ENCODE peak calls at places on chromosome 2, in four cellular contexts. F is substantia nigra, M is A549, A is brain microvascular endothelial cell. O is an unnamed sample.

GRCh38 chr2:84493494-84493893 is 22.8 kb upstream of the DNAH6 start:
- DNase-seq in F (no peak), M (no peak), A (peak), O (peak)

GRCh38 chr2:39107724-39108273 is 13.1 kb downstream of the SOS1 start:
- DNase-seq in F (no peak), M (no peak), A (no peak), O (no peak)

GRCh38 chr2:36147670-36148390 is 207.7 kb upstream of the CRIM1 start:
- DNase-seq in F (no peak), M (no peak), A (no peak), O (no peak)

GRCh38 chr2:196274387-196274809 is 103.0 kb upstream of the STK17B start:
- DNase-seq in F (no peak), M (no peak), A (peak), O (peak)

GRCh38 chr2:71772510-71773172 is 319.3 kb downstream of the DYSF start:
- DNase-seq in F (no peak), M (no peak), A (no peak), O (no peak)

GRCh38 chr2:88831792-88832248 is 140.3 kb downstream of the RPIA start:
- DNase-seq in F (peak), M (peak), A (peak), O (peak)

GRCh38 chr2:134127496-134127895 is 126.4 kb upstream of the MGAT5 start:
- DNase-seq in F (no peak), M (no peak), A (no peak), O (no peak)

GRCh38 chr2:180583441-180584140 is 396.8 kb upstream of the UBE2E3 start:
- DNase-seq in F (no peak), M (no peak), A (no peak), O (no peak)

GRCh38 chr2:236715511-236715961 is 145.9 kb downstream of the ACKR3 start:
- DNase-seq in F (peak), M (no peak), A (no peak), O (no peak)

GRCh38 chr2:110943070-110943634 is 177.6 kb upstream of the BCL2L11 start:
- DNase-seq in F (no peak), M (no peak), A (no peak), O (no peak)

GRCh38 chr2:128451084-128451483 is 132.4 kb upstream of the HS6ST1 start:
- DNase-seq in F (no peak), M (no peak), A (no peak), O (no peak)

GRCh38 chr2:241223211-241224067 is 35.0 kb downstream of the ANO7 start:
- DNase-seq in F (no peak), M (no peak), A (no peak), O (no peak)

GRCh38 chr2:207223051-207223450 is 57.3 kb upstream of the KLF7 start:
- DNase-seq in F (no peak), M (no peak), A (peak), O (peak)

GRCh38 chr2:24824071-24824588 is 30.9 kb downstream of the CENPO start:
- DNase-seq in F (no peak), M (no peak), A (no peak), O (no peak)

GRCh38 chr2:129239143-129239542 is 740.3 kb upstream of the RAB6C start:
- DNase-seq in F (no peak), M (no peak), A (no peak), O (no peak)

DNA sequence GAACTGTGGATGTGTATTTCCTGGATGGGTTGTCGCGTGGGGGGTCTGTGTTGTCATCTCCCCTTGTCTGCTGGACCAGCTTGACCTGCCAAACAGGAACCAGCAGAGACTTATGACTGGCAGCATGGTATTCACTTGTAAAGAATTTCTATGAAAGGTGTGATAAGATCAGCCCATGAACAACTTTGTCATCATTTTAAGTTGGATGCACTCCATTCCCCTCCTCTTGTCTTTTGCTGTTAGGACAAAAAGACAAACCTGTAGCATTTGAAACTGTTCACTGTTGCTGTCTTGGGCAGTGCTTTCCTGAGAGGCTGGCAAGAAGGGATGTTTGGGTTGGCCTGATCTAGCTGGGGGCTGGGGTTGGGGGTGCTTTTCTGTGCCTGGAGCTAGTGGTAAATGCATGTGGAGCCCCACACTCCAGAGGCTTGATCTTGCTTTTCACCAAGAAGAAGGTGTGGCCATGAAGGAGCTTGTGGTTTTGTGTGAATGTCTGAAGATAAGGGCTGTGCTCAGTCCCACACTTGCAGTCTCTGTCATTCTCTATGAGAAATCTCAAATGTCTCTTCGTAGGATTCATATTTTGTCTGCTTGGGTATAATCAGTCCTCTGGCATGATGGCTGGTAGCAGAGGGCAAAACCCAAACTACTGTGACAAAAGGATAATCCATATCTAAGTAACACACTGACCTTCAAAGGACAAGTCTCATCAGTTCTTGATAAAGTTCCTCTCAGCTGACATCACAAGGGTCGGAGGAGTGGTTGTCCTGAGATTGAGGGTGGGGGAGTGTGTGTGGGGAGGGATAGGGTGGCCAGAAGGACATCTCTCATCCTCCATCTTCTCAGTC is 39.0 kb downstream of the RALB start:
- DNase-seq in F (no peak), M (no peak), A (peak), O (no peak)
- H3K27ac ChIP-seq in F (no peak), M (no peak), A (peak), O (no peak)

GRCh38 chr2:46565364-46565763 is 86.0 kb downstream of the TMEM247 start:
- DNase-seq in F (no peak), M (no peak), A (no peak), O (no peak)

GRCh38 chr2:46568212-46569009 is 89.0 kb downstream of the TMEM247 start:
- DNase-seq in F (no peak), M (no peak), A (no peak), O (no peak)

GRCh38 chr2:46570396-46570795 is 91.0 kb downstream of the TMEM247 start:
- DNase-seq in F (no peak), M (no peak), A (no peak), O (no peak)

GRCh38 chr2:46569061-46569560 is 89.7 kb downstream of the TMEM247 start:
- DNase-seq in F (no peak), M (no peak), A (no peak), O (peak)

DNA sequence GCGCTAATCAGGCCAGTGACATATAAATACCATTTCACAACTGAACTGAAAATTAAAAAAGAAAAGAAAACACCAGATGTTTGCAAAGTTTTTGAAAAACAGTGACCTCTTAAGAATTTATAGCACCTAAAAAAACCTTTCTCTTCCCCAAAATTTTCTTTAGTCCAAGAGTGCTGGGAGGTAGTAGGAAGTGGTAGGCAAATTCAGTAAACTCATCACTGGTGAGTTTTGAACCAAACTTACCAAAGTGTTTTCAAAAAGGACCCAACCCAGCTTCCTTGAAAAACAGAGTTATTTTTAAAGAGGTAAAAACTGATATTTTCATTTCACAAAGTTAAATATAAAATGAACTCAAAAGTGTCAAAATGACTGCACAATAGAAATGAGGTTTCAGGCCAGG is 90.4 kb downstream of the TMEM247 start:
- DNase-seq in F (no peak), M (no peak), A (no peak), O (no peak)
- H3K27ac ChIP-seq in F (no peak), M (no peak), A (no peak), O (no peak)

GRCh38 chr2:9667826-9668225 is 37.0 kb upstream of the YWHAQ start:
- DNase-seq in F (no peak), M (no peak), A (no peak), O (no peak)

GRCh38 chr2:9663008-9663879 is 32.4 kb upstream of the YWHAQ start:
- DNase-seq in F (no peak), M (no peak), A (no peak), O (no peak)

GRCh38 chr2:9666306-9666705 is 35.5 kb upstream of the YWHAQ start:
- DNase-seq in F (no peak), M (no peak), A (peak), O (no peak)

GRCh38 chr2:9664365-9664764 is 33.6 kb upstream of the YWHAQ start:
- DNase-seq in F (no peak), M (no peak), A (no peak), O (no peak)

GRCh38 chr2:9665903-9666302 is 35.1 kb upstream of the YWHAQ start:
- DNase-seq in F (no peak), M (no peak), A (peak), O (no peak)
- H3K27ac ChIP-seq in F (no peak), M (peak), A (peak), O (no peak)

DNA sequence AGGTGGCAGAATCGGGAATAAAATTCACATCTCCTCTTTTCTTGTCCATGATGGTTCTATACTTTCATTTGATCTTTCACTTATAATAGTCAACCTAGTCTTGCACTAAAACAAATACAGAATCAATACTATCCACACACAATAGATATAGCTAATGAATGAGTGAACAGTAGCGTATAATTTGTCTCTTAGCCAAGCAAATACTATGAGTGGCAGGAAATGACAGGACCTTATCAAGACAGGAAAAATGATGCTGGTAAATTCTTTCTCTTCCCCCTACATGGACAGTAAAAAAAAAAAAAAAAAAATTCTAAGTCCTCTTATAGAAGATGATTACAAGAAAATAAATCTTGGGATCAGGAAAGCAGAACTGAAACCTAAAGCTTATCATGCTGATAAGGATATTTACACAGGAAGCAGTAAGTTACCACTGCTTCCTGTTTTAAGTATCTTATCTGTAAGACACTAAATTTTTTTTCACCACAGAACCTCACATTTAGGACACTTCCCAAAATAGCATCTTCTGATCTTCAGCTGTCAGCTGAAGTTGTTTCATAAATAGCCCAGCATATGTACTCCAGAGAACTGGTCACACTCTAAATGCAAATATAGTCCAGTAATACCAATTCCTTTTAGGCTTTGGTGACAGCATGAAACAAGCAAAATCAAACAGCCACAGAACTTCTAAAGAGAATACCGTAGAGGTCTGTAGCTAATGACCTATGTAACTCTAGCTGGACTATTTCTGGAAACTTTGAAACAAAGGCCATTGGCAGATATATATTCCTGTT is 27.0 kb downstream of the IRS1 start:
- DNase-seq in F (no peak), M (no peak), A (no peak), O (no peak)
- H3K27ac ChIP-seq in F (no peak), M (no peak), A (peak), O (peak)

GRCh38 chr2:182229288-182229687 is 197.5 kb downstream of the PDE1A start:
- DNase-seq in F (no peak), M (no peak), A (no peak), O (no peak)
- H3K27ac ChIP-seq in F (no peak), M (no peak), A (peak), O (no peak)

DNA sequence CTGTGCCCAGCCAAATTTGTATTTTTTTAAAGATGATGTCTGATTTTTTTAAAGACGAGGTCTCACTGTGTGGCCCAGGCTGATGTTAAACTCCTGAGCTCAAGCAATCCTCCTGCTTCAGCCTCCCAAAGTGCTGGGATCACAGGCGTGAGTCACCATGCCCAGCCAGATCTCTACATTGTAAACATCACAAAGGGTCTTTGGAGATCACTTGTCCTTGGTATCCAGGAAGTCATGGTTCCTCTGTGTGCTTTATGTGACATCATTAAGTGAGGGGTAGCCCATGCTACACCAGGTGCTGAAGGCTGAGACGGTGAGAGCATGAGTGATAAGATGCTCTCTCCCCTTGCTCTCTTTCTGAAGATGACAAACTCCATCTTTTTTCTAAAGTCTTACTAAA is 7.0 kb upstream of the NUP35 start:
- DNase-seq in F (no peak), M (no peak), A (no peak), O (no peak)
- H3K27ac ChIP-seq in F (no peak), M (no peak), A (no peak), O (no peak)